ENCODE peak calls at places on chromosomes 3 and 15, in ten cellular contexts. R is stimulated activated CD4-positive, alpha-beta T cell treated with anti-CD3 and anti-CD28 coated beads, Interleukin-4, amount 100 ng/mL, for 24 hours; O is M059J; K is HS-5; Z is ELR; M is RWPE1; W is GM10248; Y is activated CD8-positive, alpha-beta T cell treated with anti-CD3 and anti-CD28 coated beads for 36 hours; F is amniotic stem cell; E is type B pancreatic cell. D is an unnamed sample.

GRCh38 chr3:26087751-26088150 is 297.9 kb downstream of the OXSM start:
- DNase-seq in F (no peak), O (no peak), M (no peak), E (no peak), W (no peak), K (no peak), R (no peak), Y (no peak), Z (no peak), D (no peak)

GRCh38 chr15:68416158-68416535 is 15.8 kb downstream of the ITGA11 start:
- DNase-seq in Z (no peak), K (no peak), R (no peak), M (no peak), W (no peak), F (no peak), O (no peak), E (peak; percentile 29), Y (no peak), D (no peak)

GRCh38 chr3:143849854-143850549 is 1.7 kb upstream of the SLC9A9 start:
- DNase-seq in Y (no peak), R (no peak), Z (peak; percentile 49), M (peak; percentile 67), E (no peak), F (peak; percentile 53), K (peak; percentile 79), W (no peak), O (peak; percentile 53), D (no peak)

GRCh38 chr3:151226825-151227224 is 23.8 kb upstream of the GPR171 start:
- DNase-seq in O (peak; percentile 31), Y (no peak), R (no peak), Z (no peak), F (no peak), K (no peak), E (no peak), W (no peak), M (no peak), D (no peak)

GRCh38 chr15:49370782-49371181 is 52.3 kb upstream of the FGF7 start:
- DNase-seq in M (no peak), Y (no peak), W (no peak), F (no peak), O (peak; percentile 44), E (no peak), Z (peak; percentile 46), R (no peak), K (no peak), D (no peak)

GRCh38 chr15:31236184-31237041 is 90.2 kb upstream of the KLF13 start:
- DNase-seq in F (peak; percentile 68), M (peak; percentile 91), Z (peak; percentile 79), O (peak; percentile 84), E (no peak), R (no peak), Y (no peak), W (peak; percentile 55), K (peak; percentile 79), D (peak; percentile 84)

GRCh38 chr3:124873241-124873640 is 13.9 kb downstream of the ITGB5 start:
- DNase-seq in M (no peak), K (no peak), R (no peak), E (no peak), F (no peak), Y (no peak), Z (no peak), W (no peak), O (peak; percentile 40), D (no peak)

GRCh38 chr15:31263751-31264533 is 62.7 kb upstream of the KLF13 start:
- DNase-seq in E (peak; percentile 56), W (no peak), Z (no peak), F (no peak), M (peak; percentile 38), R (peak; percentile 71), Y (peak; percentile 76), O (peak; percentile 6), K (no peak), D (peak; percentile 82)

GRCh38 chr15:92937880-92938279 is 37.8 kb downstream of the CHD2 start:
- DNase-seq in Z (no peak), M (no peak), Y (no peak), E (no peak), F (no peak), W (no peak), R (no peak), K (no peak), O (no peak), D (no peak)

GRCh38 chr15:100718075-100718980 is 115.9 kb downstream of the ASB7 start:
- DNase-seq in K (no peak), R (no peak), E (peak; percentile 44), Z (no peak), Y (no peak), O (no peak), W (no peak), M (no peak), F (no peak), D (no peak)

GRCh38 chr3:57784089-57784735 is 28.1 kb downstream of the SLMAP start:
- DNase-seq in M (no peak), W (no peak), Y (no peak), E (no peak), R (no peak), F (no peak), Z (no peak), O (no peak), K (no peak), D (no peak)

GRCh38 chr3:123683146-123683545 is 98.3 kb upstream of the HACD2 start:
- DNase-seq in M (no peak), O (no peak), R (no peak), K (no peak), Z (no peak), E (no peak), Y (no peak), W (no peak), F (no peak), D (no peak)

GRCh38 chr3:104604326-104605010 is 762.2 kb upstream of the ALCAM start:
- DNase-seq in F (no peak), K (peak; percentile 18), Z (peak; percentile 61), M (peak; percentile 16), E (no peak), R (no peak), Y (no peak), W (no peak), O (peak; percentile 50), D (no peak)

GRCh38 chr3:33901862-33902563 is 103.6 kb downstream of the PDCD6IP start:
- DNase-seq in K (no peak), R (no peak), W (no peak), Y (no peak), M (no peak), E (no peak), Z (no peak), O (no peak), F (no peak), D (no peak)

GRCh38 chr3:160941885-160942494 is 163.2 kb downstream of the B3GALNT1 start:
- DNase-seq in W (peak; percentile 62), F (no peak), E (no peak), K (peak; percentile 58), Z (peak; percentile 73), O (peak; percentile 78), M (peak; percentile 38), R (peak; percentile 79), Y (peak; percentile 89), D (no peak)